ENCODE peak calls at places on chromosomes 13 and 19, in ten cellular contexts. D is esophagus squamous epithelium; C is heart right ventricle; M is BE2C; S is IMR-90; Q is heart left ventricle; H is fibroblast of pulmonary artery; R is fibroblast of the aortic adventitia; U is CD4-positive, alpha-beta memory T cell; G is psoas muscle. B is an unnamed sample.
A peak's percentile ranks its signal among the peaks of the same experiment; 100 is the strongest.

GRCh38 chr19:16200038-16200775 is 2.5 kb downstream of the AP1M1 start:
- DNase-seq in M (no peak), H (peak; percentile 76), R (peak; percentile 66), C (no peak), S (peak; percentile 33), Q (no peak), D (no peak), G (peak; percentile 57), U (no peak), B (peak; percentile 69)

GRCh38 chr13:112774448-112774792 is 84.6 kb downstream of the ATP11A start:
- DNase-seq in U (no peak), S (no peak), C (no peak), M (no peak), G (no peak), H (no peak), D (no peak), Q (no peak), R (no peak), B (no peak)

GRCh38 chr13:26867451-26868067 is 107.0 kb upstream of the GPR12 start:
- DNase-seq in D (no peak), M (no peak), G (no peak), C (no peak), S (peak; percentile 14), U (no peak), H (peak; percentile 42), Q (no peak), R (peak; percentile 43), B (no peak)

GRCh38 chr13:31722684-31723083 is 16.6 kb upstream of the RXFP2 start:
- DNase-seq in Q (no peak), S (no peak), U (no peak), M (peak; percentile 79), D (no peak), C (no peak), G (no peak), H (peak; percentile 18), R (peak; percentile 51), B (no peak)

GRCh38 chr19:2270157-2270571 is 11.8 kb downstream of the PEAK3 start:
- DNase-seq in U (peak; percentile 29), G (peak; percentile 79), H (no peak), D (no peak), R (no peak), Q (peak; percentile 60), C (peak; percentile 51), S (no peak), M (peak; percentile 42), B (peak; percentile 69)

GRCh38 chr19:32687681-32688080 is 3.9 kb upstream of the NUDT19 start:
- DNase-seq in U (no peak), C (no peak), M (no peak), G (no peak), H (no peak), D (no peak), Q (no peak), R (no peak), S (no peak), B (no peak)

GRCh38 chr13:19089315-19089714 is 92.3 kb downstream of the TUBA3C start:
- DNase-seq in R (no peak), U (no peak), G (no peak), H (no peak), D (no peak), C (no peak), M (no peak), Q (no peak), S (no peak), B (no peak)

GRCh38 chr13:22926176-22927007 is 254.4 kb upstream of the SGCG start:
- DNase-seq in U (no peak), Q (peak; percentile 60), H (peak; percentile 8), G (peak; percentile 84), C (peak; percentile 69), M (no peak), R (peak; percentile 22), S (no peak), D (no peak), B (peak; percentile 79)

GRCh38 chr13:91181892-91182291 is 165.6 kb upstream of the MIR17HG start:
- DNase-seq in D (no peak), R (no peak), C (no peak), G (no peak), M (no peak), S (no peak), Q (no peak), H (no peak), U (no peak), B (no peak)

GRCh38 chr19:16737909-16738308 is 18.3 kb downstream of the NWD1 start:
- DNase-seq in M (no peak), U (no peak), D (no peak), C (no peak), G (no peak), R (peak; percentile 15), S (peak; percentile 15), Q (no peak), H (peak; percentile 33), B (no peak)

GRCh38 chr13:73938375-73939070 is 195.7 kb downstream of the KLF12 start:
- DNase-seq in S (peak; percentile 94), C (no peak), D (no peak), G (no peak), U (no peak), M (no peak), R (peak; percentile 82), Q (no peak), H (peak; percentile 83), B (no peak)

GRCh38 chr13:35965226-35965927 is 165.8 kb downstream of the DCLK1 start:
- DNase-seq in S (no peak), C (no peak), D (no peak), U (no peak), R (no peak), Q (no peak), G (no peak), M (peak; percentile 49), H (no peak), B (no peak)
- H3K4me3 ChIP-seq in S (no peak overlapping the region), C (no peak overlapping the region), D (no peak overlapping the region), U (no peak overlapping the region), R (no peak overlapping the region), Q (no peak overlapping the region), G (no peak overlapping the region), M (peak overlapping the region; percentile 23), H (no peak overlapping the region), B (no peak overlapping the region)

DNA sequence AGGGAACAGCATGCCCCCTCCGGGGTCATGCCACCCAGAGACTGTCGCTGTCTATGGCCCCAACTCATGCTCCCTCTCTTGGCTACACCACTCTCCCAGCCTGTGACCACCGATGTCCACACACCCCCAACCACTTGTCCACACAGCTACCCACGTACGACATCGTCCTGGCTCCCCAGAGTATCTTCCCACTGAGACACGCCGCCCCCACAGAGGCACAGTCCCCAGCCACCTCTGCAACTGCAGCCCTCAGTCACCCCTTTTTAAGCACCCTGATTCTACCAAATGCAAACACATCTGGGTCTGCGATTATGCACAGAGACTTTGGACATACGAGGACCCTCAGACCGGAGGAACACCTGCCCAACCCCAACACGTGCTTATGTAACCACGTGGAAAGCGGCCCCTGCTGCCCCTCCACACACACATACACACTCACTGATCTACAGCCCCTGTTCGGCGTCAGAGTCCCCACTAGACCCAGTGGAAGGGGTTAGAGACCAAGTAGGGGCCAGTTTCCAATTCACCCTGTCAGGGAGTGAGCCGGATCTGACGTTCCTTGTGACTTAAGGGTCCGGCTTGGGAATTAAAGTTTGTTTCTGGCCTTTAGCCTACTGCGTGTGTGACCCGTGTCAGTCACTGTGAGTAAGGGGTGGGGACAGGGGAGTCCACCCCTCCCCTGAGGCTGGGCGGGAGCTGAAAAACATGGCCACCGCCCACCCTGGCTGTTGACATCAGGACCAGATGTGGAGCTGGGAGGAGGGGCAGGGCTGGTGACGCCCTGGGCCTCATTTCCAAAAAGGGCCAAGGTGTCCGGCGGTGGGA is 11.9 kb upstream of the AXL start:
- DNase-seq in M (no peak), C (peak; percentile 84), H (no peak), G (peak; percentile 83), R (peak; percentile 57), S (no peak), D (no peak), U (no peak), Q (peak; percentile 85), B (no peak)
- H3K4me3 ChIP-seq in M (no peak overlapping the region), C (no peak overlapping the region), H (no peak overlapping the region), G (peak overlapping the region; percentile 11), R (no peak overlapping the region), S (no peak overlapping the region), D (no peak overlapping the region), U (no peak overlapping the region), Q (no peak overlapping the region), B (no peak overlapping the region)

GRCh38 chr13:76864259-76864658 is 21.9 kb downstream of the KCTD12 start:
- DNase-seq in S (no peak), R (no peak), Q (no peak), H (no peak), D (no peak), M (no peak), U (no peak), G (no peak), C (no peak), B (no peak)
- H3K4me3 ChIP-seq in S (no peak overlapping the region), R (no peak overlapping the region), Q (no peak overlapping the region), H (no peak overlapping the region), D (no peak overlapping the region), M (no peak overlapping the region), U (no peak overlapping the region), G (no peak overlapping the region), C (no peak overlapping the region), B (no peak overlapping the region)

DNA sequence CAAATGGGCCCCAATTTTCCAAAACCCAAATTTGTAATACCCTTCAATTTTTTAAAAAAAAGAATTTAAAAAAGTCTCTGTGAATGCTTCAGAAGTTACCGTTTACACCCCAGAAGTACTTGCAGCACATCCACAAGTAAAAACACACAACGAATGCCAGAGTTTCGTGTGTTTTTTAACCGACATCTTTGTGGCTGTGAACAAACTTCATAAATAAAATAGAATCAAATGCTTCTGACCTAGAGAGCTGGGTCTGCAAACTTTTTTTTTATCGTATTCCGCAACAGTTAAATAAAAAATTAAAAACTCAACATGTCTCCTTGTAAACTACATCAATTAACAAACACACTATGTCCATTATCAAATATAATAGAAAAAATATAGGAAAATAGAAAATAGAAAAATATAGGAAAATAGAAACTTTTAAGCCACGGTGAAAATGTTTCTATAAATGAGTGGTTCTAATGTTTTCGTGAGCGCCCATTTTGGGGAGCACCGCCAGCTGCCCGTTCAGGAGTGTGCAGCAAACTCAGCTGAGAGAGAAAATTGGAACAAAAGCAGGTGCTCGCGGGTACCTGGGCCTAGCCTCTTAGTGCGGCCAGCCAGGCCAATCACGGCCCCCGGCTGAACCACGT is 384 bp upstream of the PDX1 start:
- DNase-seq in R (no peak), S (no peak), C (no peak), U (no peak), G (no peak), H (no peak), Q (no peak), D (no peak), M (no peak), B (no peak)
- H3K4me3 ChIP-seq in R (no peak overlapping the region), S (no peak overlapping the region), C (peak overlapping the region; percentile 32), U (no peak overlapping the region), G (peak overlapping the region; percentile 61), H (no peak overlapping the region), Q (peak overlapping the region; percentile 44), D (peak overlapping the region; percentile 18), M (no peak overlapping the region), B (no peak overlapping the region)

B was measured in lung.